ENCODE peak calls at places on chromosome 22, in nine cellular contexts. F is GM23248, K is pancreas, G is H1, A is cardiac muscle cell, E is endodermal cell, H is AG10803, X is NT2/D1, W is adipocyte. R is an unnamed sample.

GRCh38 chr22:17201285-17201945 is 17.8 kb downstream of the ADA2 start:
- DNase-seq in A (peak; percentile 25), E (peak; percentile 58), K (no peak), W (peak; percentile 6), H (peak; percentile 29), F (peak; percentile 29), X (peak; percentile 20), G (no peak), R (no peak)

GRCh38 chr22:29144786-29145160 is 60.9 kb upstream of the EMID1 start:
- DNase-seq in K (no peak), H (no peak), W (no peak), E (no peak), F (no peak), X (no peak), G (no peak), A (no peak), R (no peak)

GRCh38 chr22:39612811-39613548 is 42.4 kb downstream of the CACNA1I start:
- DNase-seq in A (no peak), X (no peak), W (no peak), K (no peak), E (no peak), G (no peak), F (no peak), H (no peak), R (no peak)

GRCh38 chr22:44337658-44338004 is 24.9 kb upstream of the SHISAL1 start:
- DNase-seq in W (peak; percentile 85), G (no peak), A (peak; percentile 47), H (peak; percentile 60), K (no peak), E (peak; percentile 80), X (no peak), F (peak; percentile 94), R (peak; percentile 55)

GRCh38 chr22:42754658-42755057 is 34.0 kb upstream of the A4GALT start:
- DNase-seq in K (no peak), G (no peak), H (peak; percentile 79), W (peak; percentile 27), E (no peak), F (peak; percentile 88), X (no peak), A (peak; percentile 30), R (no peak)

GRCh38 chr22:39623603-39624500 is 53.3 kb downstream of the CACNA1I start:
- DNase-seq in W (no peak), E (peak; percentile 74), A (no peak), H (no peak), K (no peak), G (no peak), F (no peak), X (no peak), R (peak; percentile 53)

GRCh38 chr22:35044607-35045390 is 21.2 kb upstream of the ISX start:
- DNase-seq in X (no peak), G (no peak), H (no peak), K (no peak), W (no peak), A (no peak), E (peak; percentile 15), F (no peak), R (no peak)

GRCh38 chr22:39592104-39593060 is 21.8 kb downstream of the CACNA1I start:
- DNase-seq in A (no peak), G (no peak), X (no peak), W (peak; percentile 84), F (peak; percentile 89), E (peak; percentile 72), K (peak; percentile 52), H (peak; percentile 77), R (peak; percentile 52)

GRCh38 chr22:40342521-40342920 is 3.8 kb upstream of the ADSL start:
- DNase-seq in G (no peak), F (no peak), K (no peak), H (no peak), E (no peak), X (no peak), W (no peak), A (no peak), R (no peak)

GRCh38 chr22:44037519-44038370 is 13.6 kb downstream of the PARVB start:
- DNase-seq in K (no peak), G (no peak), F (peak; percentile 98), E (no peak), A (no peak), H (peak; percentile 93), W (peak; percentile 83), X (no peak), R (no peak)

GRCh38 chr22:41775976-41776375 is 24.5 kb upstream of the CCDC134 start:
- DNase-seq in W (no peak), F (no peak), G (no peak), E (no peak), A (no peak), H (no peak), X (no peak), K (no peak), R (no peak)

GRCh38 chr22:35554297-35554845 is 13.7 kb downstream of the RASD2 start:
- DNase-seq in X (no peak), E (no peak), A (no peak), W (no peak), G (no peak), F (no peak), K (no peak), H (no peak), R (no peak)

GRCh38 chr22:45731041-45731797 is 59.6 kb downstream of the ATXN10 start:
- DNase-seq in H (peak; percentile 53), E (no peak), W (peak; percentile 42), G (no peak), F (peak; percentile 58), A (peak; percentile 19), K (no peak), X (no peak), R (no peak)

GRCh38 chr22:31342389-31343125 is 3.6 kb downstream of the PATZ1 start:
- DNase-seq in X (no peak), W (no peak), E (no peak), G (no peak), A (no peak), H (no peak), F (no peak), K (no peak), R (no peak)

GRCh38 chr22:44625981-44626687 is 75.9 kb upstream of the PRR5 start:
- DNase-seq in E (peak; percentile 93), A (peak; percentile 69), W (peak; percentile 84), X (no peak), F (peak; percentile 75), K (peak; percentile 74), H (peak; percentile 45), G (peak; percentile 31), R (peak; percentile 91)

GRCh38 chr22:42964994-42965699 is 49.8 kb downstream of the PACSIN2 start:
- DNase-seq in K (no peak), X (no peak), F (no peak), H (peak; percentile 49), W (no peak), G (no peak), A (no peak), E (peak; percentile 78), R (no peak)

GRCh38 chr22:26103023-26103422 is 66.2 kb upstream of the SEZ6L start:
- DNase-seq in H (no peak), X (no peak), K (no peak), E (no peak), A (no peak), G (no peak), W (no peak), F (no peak), R (no peak)

GRCh38 chr22:17949926-17950473 is 74.4 kb downstream of the MICAL3 start:
- DNase-seq in E (no peak), H (no peak), G (no peak), A (no peak), K (no peak), X (no peak), W (no peak), F (peak; percentile 47), R (no peak)

GRCh38 chr22:43273902-43274484 is 69.2 kb downstream of the SCUBE1 start:
- DNase-seq in A (peak; percentile 75), F (peak; percentile 68), E (peak; percentile 89), K (peak; percentile 36), G (peak; percentile 41), X (peak; percentile 51), H (peak; percentile 58), W (peak; percentile 70), R (no peak)

GRCh38 chr22:31561238-31561887 is 65.0 kb downstream of the SFI1 start:
- DNase-seq in A (peak; percentile 89), X (peak; percentile 78), W (peak; percentile 96), K (peak; percentile 78), G (peak; percentile 60), F (peak; percentile 86), E (peak; percentile 96), H (peak; percentile 70), R (peak; percentile 75)

GRCh38 chr22:46761017-46761416 is 1.4 kb upstream of the TBC1D22A start:
- DNase-seq in W (no peak), F (no peak), G (no peak), E (no peak), A (no peak), H (no peak), X (no peak), K (peak; percentile 4), R (no peak)
- H3K4me3 ChIP-seq in W (peak overlapping the region; percentile 87), F (peak overlapping the region; percentile 97), G (no peak overlapping the region), E (peak overlapping the region; percentile 92), A (no peak overlapping the region), H (peak overlapping the region; percentile 97), X (no peak overlapping the region), K (no peak overlapping the region), R (no peak overlapping the region)

GRCh38 chr22:20551805-20552449 is 44.5 kb downstream of the MED15 start:
- DNase-seq in A (no peak), X (no peak), F (peak; percentile 60), E (no peak), G (no peak), H (peak; percentile 54), W (no peak), K (peak; percentile 82), R (no peak)
- H3K4me3 ChIP-seq in A (no peak overlapping the region), X (no peak overlapping the region), F (no peak overlapping the region), E (no peak overlapping the region), G (no peak overlapping the region), H (no peak overlapping the region), W (peak overlapping the region; percentile 26), K (no peak overlapping the region), R (no peak overlapping the region)

GRCh38 chr22:23218053-23218866 is 38.0 kb downstream of the BCR start:
- DNase-seq in X (no peak), E (no peak), G (no peak), F (no peak), K (no peak), A (no peak), H (no peak), W (no peak), R (no peak)
- H3K4me3 ChIP-seq in X (no peak overlapping the region), E (peak overlapping the region; percentile 39), G (no peak overlapping the region), F (no peak overlapping the region), K (no peak overlapping the region), A (no peak overlapping the region), H (no peak overlapping the region), W (no peak overlapping the region), R (no peak overlapping the region)

DNA sequence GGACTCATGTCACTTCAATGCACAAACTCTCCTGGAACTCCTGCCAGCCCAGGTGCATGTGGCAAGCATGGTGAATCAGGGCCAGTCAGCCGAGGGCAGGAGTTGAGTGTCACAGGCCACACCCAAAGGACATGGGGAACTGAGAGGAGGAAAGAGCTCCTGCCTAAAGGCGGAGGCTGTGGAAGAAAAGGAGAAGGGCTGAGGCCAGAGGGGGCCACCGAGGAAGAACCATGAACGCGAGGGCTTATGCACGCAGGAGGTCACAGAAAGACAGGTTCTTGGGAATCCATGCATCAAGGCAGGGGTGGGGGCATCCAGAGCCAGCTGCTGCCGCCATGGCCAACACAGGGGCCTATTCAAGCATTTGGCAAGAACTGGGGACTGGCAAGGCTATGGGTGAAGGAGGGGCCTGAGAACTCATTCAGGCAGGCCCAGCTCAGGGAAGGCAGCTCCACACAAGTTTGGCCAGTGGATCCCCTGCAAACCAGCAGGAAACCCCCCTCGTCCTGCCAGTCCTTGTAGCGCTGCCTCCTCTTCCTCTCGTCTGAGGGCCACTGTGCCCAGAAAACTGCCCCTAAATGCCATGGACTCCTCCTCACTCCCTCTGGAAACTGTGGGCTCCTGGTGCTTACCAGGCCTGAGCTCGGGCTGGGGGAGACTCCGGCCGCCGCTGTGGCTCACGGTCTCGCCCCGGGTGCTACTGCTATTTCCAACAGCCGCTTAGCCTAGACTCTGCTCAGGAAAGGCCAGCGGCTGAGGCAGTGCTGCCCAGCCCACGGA is 15.4 kb downstream of the PPM1F start:
- DNase-seq in F (peak; percentile 67), K (no peak), X (no peak), A (no peak), H (peak; percentile 29), G (no peak), W (peak; percentile 32), E (no peak), R (peak; percentile 76)
- H3K4me3 ChIP-seq in F (peak overlapping the region; percentile 80), K (peak overlapping the region; percentile 60), X (no peak overlapping the region), A (no peak overlapping the region), H (peak overlapping the region; percentile 68), G (no peak overlapping the region), W (peak overlapping the region; percentile 90), E (no peak overlapping the region), R (no peak overlapping the region)

R was measured in left lung.